ENCODE peak calls at places on chromosomes 4 and X, in ten cellular contexts. N is Karpas-422; B is right lobe of liver; E is pancreas; O is adrenal gland; C is PC-3; Z is GM23248; W is ovary; V is effector memory CD4-positive, alpha-beta T cell; H is CD8-positive, alpha-beta T cell. T is an unnamed sample. For H3K4me1, the result is how much of the 10 kb centered on the place peaks cover.

GRCh38 chr4:169103966-169104412 is 93.9 kb upstream of the CBR4 start:
- DNase-seq in N (no peak), B (no peak), E (no peak), O (no peak), C (peak), Z (no peak), W (no peak), V (no peak), H (no peak), T (no peak)

GRCh38 chrX:118755633-118756032 is 28.2 kb downstream of the IL13RA1 start:
- DNase-seq in N (no peak), B (no peak), E (no peak), O (no peak), C (no peak), Z (peak), W (no peak), V (no peak), H (no peak), T (no peak)

GRCh38 chr4:5891563-5892320 is 1.1 kb downstream of the CRMP1 start:
- DNase-seq in N (no peak), B (no peak), E (no peak), O (no peak), C (no peak), Z (no peak), W (no peak), V (no peak), H (no peak), T (no peak)

GRCh38 chr4:25161599-25161960 is 1.3 kb upstream of the SEPSECS start:
- DNase-seq in N (peak), B (no peak), E (no peak), O (no peak), C (peak), Z (peak), W (no peak), V (no peak), H (no peak), T (no peak)

GRCh38 chr4:184310881-184311709 is 93.4 kb upstream of the ENPP6 start:
- DNase-seq in N (no peak), B (peak), E (peak), O (no peak), C (no peak), Z (no peak), W (no peak), V (no peak), H (no peak), T (peak)

GRCh38 chr4:163269874-163270273 is 62.5 kb downstream of the NPY1R start:
- DNase-seq in N (no peak), B (no peak), E (no peak), O (no peak), C (no peak), Z (no peak), W (no peak), V (no peak), H (no peak), T (no peak)

GRCh38 chrX:18542131-18542530 is 116.7 kb downstream of the CDKL5 start:
- DNase-seq in N (no peak), B (no peak), E (no peak), O (no peak), C (no peak), Z (no peak), W (no peak), V (no peak), H (no peak), T (no peak)

GRCh38 chr4:187236491-187236890 is 512.8 kb upstream of the FAT1 start:
- DNase-seq in N (no peak), B (no peak), E (no peak), O (no peak), C (peak), Z (peak), W (no peak), V (no peak), H (no peak), T (no peak)

GRCh38 chr4:3369781-3370660 is 71.7 kb upstream of the HGFAC start:
- DNase-seq in N (no peak), B (peak), E (no peak), O (peak), C (peak), Z (peak), W (no peak), V (no peak), H (peak), T (peak)

GRCh38 chr4:96102541-96103018 is 262.7 kb downstream of the PDHA2 start:
- DNase-seq in N (no peak), B (no peak), E (no peak), O (no peak), C (peak), Z (no peak), W (no peak), V (no peak), H (no peak), T (no peak)

GRCh38 chrX:8657883-8658282 is 74.1 kb downstream of the ANOS1 start:
- DNase-seq in N (no peak), B (no peak), E (no peak), O (no peak), C (no peak), Z (no peak), W (no peak), V (no peak), H (no peak), T (no peak)

GRCh38 chr4:161356351-161356750 is 807.4 kb downstream of the FSTL5 start:
- DNase-seq in N (no peak), B (no peak), E (no peak), O (no peak), C (no peak), Z (no peak), W (no peak), V (no peak), H (no peak), T (no peak)

GRCh38 chr4:97646997-97647396 is 496.3 kb downstream of the STPG2 start:
- DNase-seq in N (no peak), B (no peak), E (no peak), O (peak), C (peak), Z (no peak), W (no peak), V (no peak), H (no peak), T (peak)

GRCh38 chr4:134952305-134952704 is 750.7 kb upstream of the PABPC4L start:
- DNase-seq in N (no peak), B (no peak), E (no peak), O (no peak), C (no peak), Z (no peak), W (no peak), V (no peak), H (no peak), T (no peak)

GRCh38 chrX:16914058-16914457 is 32.4 kb upstream of the REPS2 start:
- DNase-seq in N (no peak), B (no peak), E (no peak), O (no peak), C (no peak), Z (peak), W (no peak), V (no peak), H (no peak), T (no peak)

GRCh38 chr4:23779839-23780238 is 110.0 kb downstream of the PPARGC1A start:
- DNase-seq in N (no peak), B (no peak), E (no peak), O (no peak), C (no peak), Z (no peak), W (no peak), V (no peak), H (no peak), T (no peak)

GRCh38 chr4:57270350-57270749 is 160.2 kb upstream of the IGFBP7 start:
- DNase-seq in N (no peak), B (no peak), E (no peak), O (peak), C (no peak), Z (peak), W (no peak), V (no peak), H (no peak), T (peak)

GRCh38 chrX:7891928-7892327 is 35.3 kb downstream of the PNPLA4 start:
- DNase-seq in N (no peak), B (no peak), E (no peak), O (peak), C (no peak), Z (no peak), W (peak), V (no peak), H (no peak), T (peak)

GRCh38 chr4:170134821-170135220 is 45.1 kb upstream of the AADAT start:
- DNase-seq in N (no peak), B (no peak), E (no peak), O (no peak), C (no peak), Z (no peak), W (no peak), V (no peak), H (no peak), T (no peak)

GRCh38 chrX:129678176-129678880 is 23.6 kb upstream of the APLN start:
- DNase-seq in N (peak), B (peak), E (peak), O (peak), C (peak), Z (peak), W (peak), V (peak), H (peak), T (peak)

GRCh38 chrX:129682979-129683378 is 28.2 kb upstream of the APLN start:
- DNase-seq in N (no peak), B (no peak), E (no peak), O (no peak), C (no peak), Z (no peak), W (no peak), V (no peak), H (no peak), T (no peak)

GRCh38 chrX:129678881-129679195 is 24.1 kb upstream of the APLN start:
- DNase-seq in N (no peak), B (no peak), E (no peak), O (no peak), C (peak), Z (no peak), W (no peak), V (no peak), H (no peak), T (no peak)

GRCh38 chrX:129679856-129680255 is 25.1 kb upstream of the APLN start:
- DNase-seq in N (no peak), B (no peak), E (no peak), O (no peak), C (peak), Z (peak), W (no peak), V (no peak), H (no peak), T (no peak)
- H3K27ac ChIP-seq in N (no peak), B (no peak), E (no peak), O (no peak), C (no peak), Z (no peak), W (no peak), V (no peak), H (no peak), T (no peak)

GRCh38 chrX:114450911-114451310 is 133.0 kb upstream of the HTR2C start:
- DNase-seq in N (no peak), B (no peak), E (no peak), O (no peak), C (no peak), Z (no peak), W (no peak), V (no peak), H (no peak), T (no peak)

DNA sequence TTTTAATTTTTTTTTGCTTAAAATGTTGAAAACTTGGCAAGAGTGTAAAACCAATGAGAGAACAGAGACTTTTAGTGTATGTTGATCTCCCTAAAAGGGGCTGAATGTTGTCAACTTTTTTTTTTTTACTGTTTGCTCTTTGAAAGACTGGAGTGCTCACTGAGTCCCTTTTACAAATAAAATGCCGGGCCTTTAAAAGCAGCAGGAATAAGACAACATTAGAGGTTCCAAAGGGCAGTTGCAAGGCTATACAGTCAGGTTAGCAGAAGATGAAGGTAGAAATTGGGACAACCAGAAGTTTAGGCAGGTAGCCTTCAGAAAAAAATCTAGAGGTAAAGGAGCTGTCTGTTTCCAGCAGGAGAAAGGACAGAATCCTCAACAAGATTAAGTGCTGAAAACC is 132.5 kb upstream of the HTR2C start:
- DNase-seq in N (no peak), B (no peak), E (no peak), O (no peak), C (no peak), Z (no peak), W (no peak), V (no peak), H (no peak), T (no peak)
- H3K4me1 ChIP-seq in N (under half), B (under half), E (under half), O (under half), C (under half), Z (under half), W (under half), V (under half), H (under half), T (under half)

GRCh38 chr4:102356562-102357202 is 11.4 kb upstream of the SLC39A8 start:
- DNase-seq in N (no peak), B (no peak), E (no peak), O (no peak), C (no peak), Z (no peak), W (no peak), V (no peak), H (no peak), T (no peak)

GRCh38 chr4:102354671-102355454 is 9.6 kb upstream of the SLC39A8 start:
- DNase-seq in N (no peak), B (no peak), E (no peak), O (no peak), C (no peak), Z (no peak), W (no peak), V (no peak), H (no peak), T (no peak)

GRCh38 chr4:102355748-102356147 is 10.5 kb upstream of the SLC39A8 start:
- DNase-seq in N (no peak), B (no peak), E (no peak), O (no peak), C (no peak), Z (no peak), W (no peak), V (no peak), H (no peak), T (no peak)

GRCh38 chr4:102363033-102363432 is 17.8 kb upstream of the SLC39A8 start:
- DNase-seq in N (no peak), B (no peak), E (no peak), O (no peak), C (no peak), Z (no peak), W (no peak), V (no peak), H (no peak), T (no peak)

GRCh38 chr4:102358128-102358527 is 12.8 kb upstream of the SLC39A8 start:
- DNase-seq in N (no peak), B (no peak), E (no peak), O (no peak), C (no peak), Z (no peak), W (no peak), V (no peak), H (no peak), T (no peak)
- H3K27ac ChIP-seq in N (no peak), B (no peak), E (no peak), O (no peak), C (no peak), Z (no peak), W (no peak), V (no peak), H (no peak), T (no peak)

GRCh38 chrX:74458738-74459137 is 37.4 kb downstream of the SLC16A2 start:
- DNase-seq in N (no peak), B (no peak), E (no peak), O (no peak), C (peak), Z (peak), W (no peak), V (no peak), H (no peak), T (no peak)
- H3K4me1 ChIP-seq in N (under half), B (under half), E (under half), O (under half), C (under half), Z (under half), W (under half), V (under half), H (under half), T (under half)

GRCh38 chr4:99722006-99722405 is 64.4 kb upstream of the C4orf54 start:
- DNase-seq in N (no peak), B (no peak), E (no peak), O (no peak), C (no peak), Z (no peak), W (no peak), V (no peak), H (no peak), T (no peak)
- H3K27ac ChIP-seq in N (no peak), B (peak), E (peak), O (no peak), C (no peak), Z (no peak), W (no peak), V (no peak), H (no peak), T (peak)